ENCODE peak calls at places on chromosome 13, in seven cellular contexts. I, B, G, D, C, H and V are unnamed samples.

GRCh38 chr13:51645154-51645650 is 60.9 kb downstream of the WDFY2 start:
- DNase-seq in I (peak), B (no peak), G (no peak), D (no peak), C (no peak), H (no peak), V (no peak)

GRCh38 chr13:100149389-100149788 is 60.5 kb downstream of the PCCA start:
- DNase-seq in I (no peak), B (no peak), G (no peak), D (no peak), C (no peak), H (no peak), V (no peak)

GRCh38 chr13:99984463-99985242 is 3.1 kb downstream of the ZIC2 start:
- DNase-seq in I (no peak), B (no peak), G (no peak), D (no peak), C (no peak), H (no peak), V (no peak)

GRCh38 chr13:89763011-89763410 is 1584.5 kb upstream of the MIR17HG start:
- DNase-seq in I (no peak), B (no peak), G (no peak), D (no peak), C (no peak), H (no peak), V (no peak)

GRCh38 chr13:76711515-76712182 is 174.6 kb downstream of the KCTD12 start:
- DNase-seq in I (peak), B (no peak), G (no peak), D (peak), C (peak), H (no peak), V (no peak)

GRCh38 chr13:109700176-109700575 is 86.2 kb downstream of the IRS2 start:
- DNase-seq in I (peak), B (peak), G (peak), D (peak), C (peak), H (no peak), V (peak)

GRCh38 chr13:42153371-42153770 is 104.9 kb downstream of the DGKH start:
- DNase-seq in I (no peak), B (no peak), G (no peak), D (no peak), C (no peak), H (no peak), V (no peak)

GRCh38 chr13:22095794-22096193 is 424.9 kb downstream of the FGF9 start:
- DNase-seq in I (no peak), B (no peak), G (no peak), D (no peak), C (no peak), H (no peak), V (no peak)

GRCh38 chr13:52348081-52348480 is 57.9 kb downstream of the THSD1 start:
- DNase-seq in I (peak), B (no peak), G (no peak), D (no peak), C (no peak), H (no peak), V (no peak)

GRCh38 chr13:44188257-44188656 is 185.4 kb upstream of the SERP2 start:
- DNase-seq in I (peak), B (no peak), G (no peak), D (no peak), C (no peak), H (no peak), V (no peak)

GRCh38 chr13:102128216-102128800 is 273.5 kb downstream of the FGF14 start:
- DNase-seq in I (peak), B (no peak), G (no peak), D (no peak), C (no peak), H (no peak), V (no peak)

GRCh38 chr13:30615851-30616311 is 1.8 kb upstream of the USPL1 start:
- DNase-seq in I (peak), B (no peak), G (no peak), D (no peak), C (no peak), H (no peak), V (no peak)

GRCh38 chr13:80030491-80030890 is 310.4 kb downstream of the SPRY2 start:
- DNase-seq in I (peak), B (peak), G (peak), D (peak), C (no peak), H (no peak), V (no peak)

GRCh38 chr13:43495732-43496131 is 291.0 kb downstream of the ENOX1 start:
- DNase-seq in I (no peak), B (no peak), G (no peak), D (no peak), C (no peak), H (no peak), V (no peak)

GRCh38 chr13:110361365-110361911 is 54.4 kb downstream of the COL4A2 start:
- DNase-seq in I (peak), B (peak), G (no peak), D (peak), C (peak), H (no peak), V (no peak)

GRCh38 chr13:100517135-100517534 is 71.5 kb downstream of the GGACT start:
- DNase-seq in I (no peak), B (peak), G (peak), D (no peak), C (no peak), H (no peak), V (no peak)

GRCh38 chr13:112073245-112074138 is 6.5 kb downstream of the SOX1 start:
- DNase-seq in I (no peak), B (no peak), G (no peak), D (no peak), C (no peak), H (no peak), V (no peak)

GRCh38 chr13:98910501-98910951 is 67.3 kb downstream of the DOCK9 start:
- DNase-seq in I (peak), B (no peak), G (peak), D (no peak), C (no peak), H (no peak), V (no peak)

GRCh38 chr13:110428281-110428680 is 121.2 kb downstream of the COL4A2 start:
- DNase-seq in I (no peak), B (no peak), G (no peak), D (no peak), C (no peak), H (no peak), V (no peak)

GRCh38 chr13:73336789-73337188 is 278.0 kb downstream of the KLF5 start:
- DNase-seq in I (no peak), B (no peak), G (peak), D (no peak), C (no peak), H (no peak), V (no peak)

GRCh38 chr13:109644069-109644750 is 142.2 kb downstream of the IRS2 start:
- DNase-seq in I (no peak), B (no peak), G (no peak), D (no peak), C (no peak), H (no peak), V (no peak)

GRCh38 chr13:102598061-102598460 is 1.3 kb downstream of the TPP2 start:
- DNase-seq in I (peak), B (no peak), G (no peak), D (no peak), C (no peak), H (no peak), V (no peak)

GRCh38 chr13:110574161-110574560 is 12.6 kb upstream of the RAB20 start:
- DNase-seq in I (no peak), B (no peak), G (no peak), D (no peak), C (no peak), H (no peak), V (no peak)

GRCh38 chr13:95360052-95360451 is 58.8 kb upstream of the ABCC4 start:
- DNase-seq in I (no peak), B (no peak), G (no peak), D (no peak), C (no peak), H (no peak), V (no peak)

GRCh38 chr13:30851697-30852096 is 54.4 kb upstream of the MEDAG start:
- DNase-seq in I (no peak), B (no peak), G (no peak), D (no peak), C (no peak), H (no peak), V (no peak)

GRCh38 chr13:45749026-45749759 is 47.1 kb downstream of the CBY2 start:
- DNase-seq in I (no peak), B (no peak), G (no peak), D (no peak), C (no peak), H (no peak), V (no peak)

GRCh38 chr13:40517486-40518311 is 148.7 kb downstream of the FOXO1 start:
- DNase-seq in I (no peak), B (no peak), G (no peak), D (no peak), C (no peak), H (no peak), V (no peak)
- TF ChIP-seq CTCF in I (no peak), B (no peak), G (no peak), D (no peak), C (no peak), H (no peak), V (no peak)

GRCh38 chr13:20482275-20482761 is 43.3 kb downstream of the CRYL1 start:
- DNase-seq in I (no peak), B (no peak), G (peak), D (no peak), C (no peak), H (no peak), V (no peak)

GRCh38 chr13:20477394-20477793 is 48.3 kb downstream of the CRYL1 start:
- DNase-seq in I (no peak), B (no peak), G (no peak), D (no peak), C (no peak), H (no peak), V (no peak)

GRCh38 chr13:20487927-20488326 is 37.7 kb downstream of the CRYL1 start:
- DNase-seq in I (peak), B (no peak), G (no peak), D (no peak), C (no peak), H (no peak), V (no peak)

DNA sequence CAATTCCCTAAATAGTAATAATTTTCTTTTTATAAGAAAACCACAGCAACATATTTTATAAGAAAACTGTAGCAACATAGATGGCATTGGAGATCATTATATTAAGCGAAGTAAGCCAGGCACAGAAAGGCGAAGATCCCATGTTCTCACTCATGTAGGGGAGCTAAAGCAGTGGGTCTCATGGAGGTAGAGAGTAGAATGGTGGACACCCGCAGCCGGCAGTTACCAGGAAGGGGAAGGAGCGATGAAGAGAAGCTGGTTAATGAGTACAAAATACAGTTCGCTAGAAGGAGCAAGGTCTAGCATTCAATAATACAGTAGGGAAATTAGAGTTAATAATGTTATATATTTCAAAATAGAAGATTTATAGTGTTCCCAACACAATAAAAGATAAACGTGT is 42.8 kb downstream of the CRYL1 start:
- DNase-seq in I (no peak), B (no peak), G (no peak), D (no peak), C (no peak), H (no peak), V (no peak)
- TF ChIP-seq CTCF in I (no peak), B (no peak), G (no peak), D (no peak), C (no peak), H (no peak), V (no peak)

GRCh38 chr13:28794370-28794769 is 25.8 kb upstream of the MTUS2 start:
- DNase-seq in I (no peak), B (no peak), G (no peak), D (no peak), C (no peak), H (no peak), V (no peak)

GRCh38 chr13:28792992-28793391 is 27.1 kb upstream of the MTUS2 start:
- DNase-seq in I (peak), B (no peak), G (no peak), D (no peak), C (no peak), H (no peak), V (no peak)

DNA sequence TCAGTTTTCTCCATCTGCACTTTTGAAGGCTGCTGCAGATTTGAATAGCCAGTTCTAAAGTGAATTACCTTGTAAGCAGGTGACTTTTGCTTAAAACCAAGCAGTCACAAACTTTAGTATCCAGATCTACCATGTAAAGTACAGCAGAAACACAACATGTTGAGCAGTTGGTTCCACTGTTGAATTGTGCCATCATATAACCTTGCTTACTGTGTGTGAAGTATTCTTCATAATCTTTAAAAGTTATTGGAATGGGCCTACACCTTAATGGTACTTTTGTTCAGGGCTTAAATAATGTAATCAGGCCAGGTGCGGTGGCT is 23.2 kb upstream of the MTUS2 start:
- DNase-seq in I (no peak), B (no peak), G (no peak), D (no peak), C (no peak), H (no peak), V (no peak)
- TF ChIP-seq CTCF in I (no peak), B (no peak), G (no peak), D (no peak), C (no peak), H (peak), V (peak)

GRCh38 chr13:106922384-106922783 is 354.4 kb upstream of the ARGLU1 start:
- DNase-seq in I (no peak), B (no peak), G (no peak), D (no peak), C (no peak), H (no peak), V (no peak)
- TF ChIP-seq CTCF in I (no peak), B (no peak), G (no peak), D (no peak), C (no peak), H (no peak), V (no peak)

GRCh38 chr13:40786568-40786996 is 2.8 kb upstream of the SLC25A15 start:
- DNase-seq in I (peak), B (no peak), G (no peak), D (no peak), C (no peak), H (no peak), V (no peak)

GRCh38 chr13:40792284-40793051 is 3.1 kb downstream of the SLC25A15 start:
- DNase-seq in I (no peak), B (no peak), G (no peak), D (no peak), C (peak), H (no peak), V (no peak)

GRCh38 chr13:40787062-40787461 is 2.3 kb upstream of the SLC25A15 start:
- DNase-seq in I (peak), B (no peak), G (no peak), D (no peak), C (no peak), H (no peak), V (no peak)

GRCh38 chr13:40790232-40790631 is 821 bp downstream of the SLC25A15 start:
- DNase-seq in I (no peak), B (no peak), G (no peak), D (no peak), C (no peak), H (no peak), V (no peak)

DNA sequence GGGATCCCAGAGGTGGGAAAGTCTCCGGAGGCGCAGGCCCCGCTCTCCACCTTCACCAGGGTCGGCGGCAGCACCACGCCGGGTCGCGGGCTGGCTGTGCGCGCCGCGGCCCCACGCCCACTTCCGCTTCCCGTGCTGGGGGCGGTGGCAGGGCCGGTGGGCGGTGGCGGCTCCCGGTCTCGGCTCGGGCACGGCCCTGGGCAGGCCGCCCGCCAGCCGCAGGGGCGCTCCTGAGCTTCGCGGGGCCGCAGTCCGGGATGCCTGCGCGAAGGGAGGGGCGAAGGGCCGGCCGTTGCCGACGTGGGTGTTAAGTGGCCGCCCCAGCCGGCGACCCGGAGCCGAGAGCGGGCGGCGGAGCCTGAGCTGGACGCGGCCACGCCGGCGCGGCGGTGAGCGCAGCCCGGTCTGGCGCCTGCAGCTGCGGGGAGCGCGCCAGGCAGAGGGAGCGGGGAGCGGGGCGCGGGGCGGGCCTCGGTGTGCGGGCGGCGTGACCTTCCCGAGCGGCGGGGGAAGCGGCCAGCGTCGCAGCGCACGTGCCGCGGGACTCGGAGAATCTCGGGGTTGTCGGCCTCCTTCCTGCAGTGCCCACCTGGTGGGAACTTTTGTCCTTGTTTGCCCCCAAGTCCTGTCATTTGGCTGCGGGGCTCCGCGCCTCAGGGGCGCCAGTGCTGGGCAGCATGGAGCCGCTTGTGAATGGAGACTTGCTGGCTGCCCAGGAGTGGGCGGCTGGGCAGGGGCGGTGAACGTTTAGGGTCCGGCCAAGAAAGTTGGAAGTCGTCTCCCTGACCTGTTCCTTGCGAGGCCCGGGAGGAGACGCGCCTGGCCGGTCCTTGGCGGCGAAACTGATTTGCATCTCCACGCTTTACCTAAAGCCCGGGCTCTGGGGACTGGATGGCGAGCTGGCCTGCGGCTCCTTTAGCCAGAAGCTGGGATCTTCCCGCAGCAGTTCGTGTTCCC is at the start of gene SLC25A15:
- DNase-seq in I (peak), B (peak), G (peak), D (peak), C (peak), H (no peak), V (peak)
- TF ChIP-seq CTCF in I (no peak), B (peak), G (peak), D (peak), C (no peak), H (no peak), V (no peak)